ENCODE peak calls at places on chromosomes 6 and 20, in five cellular contexts. R is CD8-positive, alpha-beta memory T cell; G is breast epithelium; I is stromal cell of bone marrow; N is ureter. P is an unnamed sample.

GRCh38 chr6:45900808-45901752 is 114.6 kb downstream of the CLIC5 start:
- DNase-seq in R (no peak), N (no peak), G (no peak), I (peak), P (no peak)

GRCh38 chr6:106715922-106716321 is 86.5 kb downstream of the QRSL1 start:
- DNase-seq in I (no peak), R (no peak), N (no peak), G (peak), P (no peak)

GRCh38 chr6:37054580-37054979 is 49.1 kb downstream of the FGD2 start:
- DNase-seq in I (no peak), G (no peak), N (no peak), R (no peak), P (no peak)

GRCh38 chr6:56370591-56371198 is 123.3 kb upstream of the COL21A1 start:
- DNase-seq in I (peak), G (peak), R (no peak), N (peak), P (peak)

GRCh38 chr20:19973920-19974620 is 43.1 kb upstream of the NAA20 start:
- DNase-seq in I (peak), N (peak), G (peak), R (no peak), P (peak)

GRCh38 chr20:63208346-63208924 is 7.5 kb downstream of the YTHDF1 start:
- DNase-seq in G (no peak), R (no peak), I (no peak), N (no peak), P (no peak)

GRCh38 chr6:30131947-30132497 is 3.9 kb upstream of the TRIM40 start:
- DNase-seq in N (peak), R (no peak), I (no peak), G (no peak), P (no peak)

GRCh38 chr6:121479486-121480098 is 44.1 kb downstream of the GJA1 start:
- DNase-seq in N (no peak), G (no peak), I (no peak), R (no peak), P (no peak)

GRCh38 chr6:37381579-37381978 is 27.8 kb downstream of the RNF8 start:
- DNase-seq in N (no peak), G (no peak), R (no peak), I (no peak), P (peak)

GRCh38 chr6:100999034-100999597 is 118.0 kb upstream of the ASCC3 start:
- DNase-seq in G (no peak), N (no peak), R (no peak), I (no peak), P (no peak)

GRCh38 chr6:31791324-31792089 is 4.0 kb downstream of the VARS1 start:
- DNase-seq in I (no peak), R (no peak), G (no peak), N (peak), P (no peak)

GRCh38 chr6:45132683-45133294 is 195.3 kb upstream of the RUNX2 start:
- DNase-seq in N (no peak), R (no peak), G (no peak), I (no peak), P (no peak)

GRCh38 chr6:26660096-26660425 is 515 bp upstream of the ZNF322 start:
- DNase-seq in I (peak), N (no peak), R (peak), G (no peak), P (no peak)

GRCh38 chr6:164099535-164099982 is 685.0 kb downstream of the QKI start:
- DNase-seq in N (no peak), I (no peak), G (no peak), R (no peak), P (no peak)

P was measured in lung.